ENCODE peak calls at places on chromosomes 11 and 22, in eight cellular contexts. H, N, D, W, K, A, P and V are unnamed samples.

GRCh38 chr11:13343931-13344717 is 66.5 kb downstream of the BMAL1 start:
- DNase-seq in H (peak), N (peak), D (peak), W (no peak), K (peak), A (peak), P (peak), V (peak)

GRCh38 chr22:36399473-36399780 is 11.7 kb upstream of the MYH9 start:
- DNase-seq in H (no peak), N (no peak), D (no peak), W (no peak), K (no peak), A (no peak), P (no peak), V (no peak)

GRCh38 chr11:82889133-82890001 is 10.9 kb downstream of the PRCP start:
- DNase-seq in H (no peak), N (peak), D (no peak), W (no peak), K (no peak), A (no peak), P (peak), V (no peak)

GRCh38 chr22:29464581-29464980 is 15.4 kb upstream of the NEFH start:
- DNase-seq in H (no peak), N (no peak), D (no peak), W (no peak), K (no peak), A (no peak), P (no peak), V (no peak)

GRCh38 chr22:37990302-37990701 is 5.9 kb upstream of the SOX10 start:
- DNase-seq in H (no peak), N (no peak), D (no peak), W (no peak), K (no peak), A (no peak), P (no peak), V (no peak)

GRCh38 chr11:9757809-9758675 is 94.2 kb downstream of the SWAP70 start:
- DNase-seq in H (peak), N (peak), D (peak), W (peak), K (peak), A (peak), P (peak), V (peak)

GRCh38 chr11:72395993-72396392 is 38.3 kb downstream of the CLPB start:
- DNase-seq in H (no peak), N (peak), D (no peak), W (no peak), K (no peak), A (no peak), P (no peak), V (no peak)

GRCh38 chr22:49101873-49102272 is 725.8 kb downstream of the BRD1 start:
- DNase-seq in H (no peak), N (no peak), D (no peak), W (no peak), K (no peak), A (no peak), P (no peak), V (no peak)

GRCh38 chr11:34281256-34281655 is 76.6 kb downstream of the ABTB2 start:
- DNase-seq in H (no peak), N (peak), D (peak), W (no peak), K (no peak), A (no peak), P (no peak), V (no peak)

GRCh38 chr22:47035443-47035881 is 273.0 kb downstream of the TBC1D22A start:
- DNase-seq in H (no peak), N (no peak), D (no peak), W (no peak), K (no peak), A (no peak), P (no peak), V (no peak)

GRCh38 chr11:121661796-121662508 is 209.2 kb upstream of the SORL1-AS1 start:
- DNase-seq in H (no peak), N (peak), D (peak), W (no peak), K (no peak), A (no peak), P (peak), V (peak)

GRCh38 chr22:26066534-26066933 is 102.7 kb upstream of the SEZ6L start:
- DNase-seq in H (no peak), N (no peak), D (no peak), W (no peak), K (no peak), A (peak), P (no peak), V (no peak)

GRCh38 chr11:102111011-102111786 is 952 bp downstream of the YAP1 start:
- DNase-seq in H (peak), N (peak), D (peak), W (peak), K (peak), A (peak), P (peak), V (peak)

GRCh38 chr11:65801153-65801987 is 14.5 kb downstream of the OVOL1 start:
- DNase-seq in H (no peak), N (no peak), D (no peak), W (no peak), K (no peak), A (no peak), P (no peak), V (no peak)

GRCh38 chr11:64759131-64759721 is 548 bp downstream of the PYGM start:
- DNase-seq in H (no peak), N (no peak), D (peak), W (no peak), K (no peak), A (peak), P (no peak), V (no peak)

GRCh38 chr22:45470871-45471270 is 31.8 kb upstream of the FBLN1 start:
- DNase-seq in H (no peak), N (no peak), D (no peak), W (no peak), K (no peak), A (no peak), P (no peak), V (no peak)

GRCh38 chr11:124878497-124879228 is 13.4 kb downstream of the ROBO3 start:
- DNase-seq in H (no peak), N (no peak), D (no peak), W (peak), K (no peak), A (no peak), P (no peak), V (no peak)

GRCh38 chr22:27409299-27409698 is 392.3 kb downstream of the MN1 start:
- DNase-seq in H (no peak), N (peak), D (no peak), W (no peak), K (no peak), A (no peak), P (no peak), V (no peak)

GRCh38 chr22:32324505-32325415 is 32.9 kb upstream of the RFPL3 start:
- DNase-seq in H (peak), N (no peak), D (no peak), W (peak), K (peak), A (no peak), P (no peak), V (no peak)

GRCh38 chr11:42093541-42093940 is 634.1 kb upstream of the LRRC4C start:
- DNase-seq in H (no peak), N (no peak), D (no peak), W (no peak), K (no peak), A (no peak), P (no peak), V (no peak)

GRCh38 chr11:113584371-113584770 is 109.2 kb upstream of the DRD2 start:
- DNase-seq in H (no peak), N (no peak), D (no peak), W (no peak), K (no peak), A (no peak), P (no peak), V (no peak)

GRCh38 chr11:2940166-2940929 is 11.1 kb upstream of the PHLDA2 start:
- DNase-seq in H (peak), N (peak), D (no peak), W (no peak), K (peak), A (no peak), P (no peak), V (peak)

GRCh38 chr11:16924826-16925494 is 89.3 kb downstream of the PLEKHA7 start:
- DNase-seq in H (no peak), N (peak), D (peak), W (no peak), K (peak), A (peak), P (no peak), V (peak)

GRCh38 chr22:38246692-38247091 is 26.1 kb downstream of the TMEM184B start:
- DNase-seq in H (peak), N (no peak), D (peak), W (no peak), K (no peak), A (no peak), P (no peak), V (no peak)

GRCh38 chr11:128453444-128454336 is 133.7 kb downstream of the ETS1 start:
- DNase-seq in H (peak), N (peak), D (peak), W (peak), K (peak), A (no peak), P (peak), V (peak)

DNA sequence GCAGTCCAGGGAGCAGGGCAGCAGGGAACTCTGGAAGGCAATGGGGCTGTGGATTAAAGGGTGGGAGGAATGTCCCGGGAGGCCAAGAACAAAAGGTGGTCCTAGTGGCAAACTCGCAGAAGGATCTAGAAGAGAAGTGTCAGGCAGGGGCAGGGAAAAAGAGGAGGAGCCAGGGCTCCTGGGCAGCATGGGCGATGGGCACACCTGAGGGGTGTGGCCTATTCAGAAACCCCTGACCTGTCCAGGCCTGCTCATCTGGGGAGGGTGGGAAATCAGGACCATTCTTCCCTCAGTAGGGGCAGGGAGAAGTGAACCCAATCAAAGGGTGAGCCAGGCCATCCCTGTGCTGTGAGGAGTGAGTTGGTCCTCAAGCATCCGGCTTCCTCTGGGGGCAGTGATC is 108.6 kb downstream of the TRIM29 start:
- DNase-seq in H (no peak), N (no peak), D (no peak), W (peak), K (no peak), A (no peak), P (no peak), V (no peak)
- TF ChIP-seq CTCF in H (no peak), N (no peak), D (no peak), W (no peak), K (no peak), A (no peak), P (no peak), V (no peak)

GRCh38 chr11:95354304-95354703 is 123.3 kb upstream of the SESN3 start:
- DNase-seq in H (no peak), N (no peak), D (no peak), W (no peak), K (no peak), A (no peak), P (no peak), V (no peak)
- H3K4me3 ChIP-seq in H (no peak), N (no peak), D (no peak), W (no peak), K (no peak), A (no peak), P (no peak), V (no peak)

GRCh38 chr22:20180245-20180630 is 29.4 kb upstream of the CCDC188 start:
- DNase-seq in H (no peak), N (no peak), D (no peak), W (no peak), K (no peak), A (no peak), P (no peak), V (no peak)
- TF ChIP-seq CTCF in H (peak), N (peak), D (no peak), W (no peak), K (no peak), A (peak), P (peak), V (no peak)

GRCh38 chr11:7515544-7515943 is 1.7 kb downstream of the PPFIBP2 start:
- DNase-seq in H (no peak), N (no peak), D (no peak), W (peak), K (no peak), A (no peak), P (no peak), V (no peak)
- H3K4me3 ChIP-seq in H (no peak), N (no peak), D (no peak), W (no peak), K (no peak), A (no peak), P (no peak), V (no peak)

DNA sequence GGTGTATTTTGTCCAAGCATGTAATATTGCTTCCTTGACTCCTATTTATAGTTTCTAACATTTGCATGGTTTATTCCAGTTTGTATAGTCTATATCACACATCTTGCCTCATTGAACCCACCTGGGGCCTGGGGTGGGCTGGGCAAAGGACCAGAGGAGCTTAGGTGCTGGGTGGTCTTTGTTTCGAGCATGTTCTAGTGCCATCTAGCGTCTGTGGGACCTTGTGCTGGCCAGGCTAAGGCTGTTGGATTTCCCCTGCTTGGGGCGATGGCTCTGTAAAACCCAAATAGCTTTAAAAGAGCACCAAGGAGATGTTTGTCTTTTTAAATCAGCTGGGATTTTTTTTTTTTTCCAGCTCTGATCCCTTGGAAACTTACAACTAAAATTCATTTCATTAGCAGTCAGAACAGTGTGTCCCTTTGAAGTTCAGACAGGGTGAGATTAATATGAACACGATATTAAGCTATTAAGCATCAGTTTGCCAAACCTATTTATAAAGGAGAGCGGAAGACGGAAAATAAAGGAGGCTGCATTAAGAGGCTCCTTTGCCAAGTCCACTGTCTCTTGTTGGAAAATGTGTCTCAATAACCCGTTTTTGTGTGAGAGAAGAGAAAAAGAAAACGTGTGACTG is 157.4 kb downstream of the COMMD9 start:
- DNase-seq in H (no peak), N (peak), D (peak), W (no peak), K (peak), A (peak), P (peak), V (peak)
- TF ChIP-seq CTCF in H (peak), N (peak), D (peak), W (no peak), K (peak), A (peak), P (peak), V (peak)

GRCh38 chr11:28702871-28703270 is 594.7 kb downstream of the METTL15 start:
- DNase-seq in H (no peak), N (no peak), D (no peak), W (no peak), K (no peak), A (no peak), P (no peak), V (peak)

GRCh38 chr11:28701760-28702449 is 593.7 kb downstream of the METTL15 start:
- DNase-seq in H (no peak), N (no peak), D (no peak), W (no peak), K (peak), A (no peak), P (no peak), V (peak)

GRCh38 chr11:28703371-28703770 is 595.2 kb downstream of the METTL15 start:
- DNase-seq in H (no peak), N (no peak), D (no peak), W (no peak), K (no peak), A (no peak), P (no peak), V (peak)

GRCh38 chr11:28704801-28705200 is 596.6 kb downstream of the METTL15 start:
- DNase-seq in H (no peak), N (no peak), D (no peak), W (no peak), K (no peak), A (no peak), P (no peak), V (no peak)

GRCh38 chr11:28702450-28702790 is 594.2 kb downstream of the METTL15 start:
- DNase-seq in H (no peak), N (peak), D (no peak), W (no peak), K (no peak), A (no peak), P (no peak), V (peak)
- H3K4me3 ChIP-seq in H (no peak), N (no peak), D (no peak), W (no peak), K (no peak), A (no peak), P (no peak), V (peak)

DNA sequence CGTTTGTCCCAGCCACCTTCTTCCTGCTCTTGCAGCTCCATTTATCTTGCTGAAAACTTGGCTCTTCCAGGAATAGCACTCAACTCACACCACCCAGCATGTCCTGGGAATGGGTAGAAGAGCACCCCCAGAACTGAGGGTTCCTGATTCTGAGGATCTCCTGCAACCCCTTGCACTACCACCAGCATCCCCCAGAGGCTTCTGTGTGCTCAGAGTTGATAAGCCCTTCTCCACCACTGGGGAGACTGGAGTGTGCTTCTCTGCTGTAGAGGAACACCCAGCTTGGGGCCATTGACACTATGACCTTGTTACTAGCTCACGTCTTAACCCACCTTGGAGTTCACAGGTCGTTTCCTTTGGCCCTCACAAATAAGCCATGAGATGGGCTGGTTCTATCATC is 121.0 kb downstream of the GRIK4 start:
- DNase-seq in H (no peak), N (no peak), D (no peak), W (no peak), K (no peak), A (no peak), P (no peak), V (no peak)
- TF ChIP-seq CTCF in H (no peak), N (no peak), D (no peak), W (no peak), K (no peak), A (peak), P (no peak), V (no peak)

GRCh38 chr11:48005878-48006277 is 25.5 kb downstream of the PTPRJ start:
- DNase-seq in H (no peak), N (no peak), D (no peak), W (no peak), K (no peak), A (peak), P (no peak), V (no peak)
- H3K4me3 ChIP-seq in H (no peak), N (no peak), D (no peak), W (no peak), K (no peak), A (no peak), P (no peak), V (no peak)

GRCh38 chr11:132448334-132448995 is 1078.0 kb downstream of the NTM start:
- DNase-seq in H (no peak), N (no peak), D (no peak), W (no peak), K (no peak), A (no peak), P (no peak), V (no peak)
- TF ChIP-seq CTCF in H (no peak), N (no peak), D (no peak), W (no peak), K (no peak), A (no peak), P (no peak), V (no peak)

GRCh38 chr11:95556342-95557151 is 233.0 kb downstream of the FAM76B start:
- DNase-seq in H (no peak), N (peak), D (no peak), W (no peak), K (no peak), A (no peak), P (peak), V (no peak)
- H3K4me3 ChIP-seq in H (no peak), N (no peak), D (no peak), W (no peak), K (no peak), A (no peak), P (no peak), V (no peak)